ENCODE peak calls at places on chromosomes 13 and 19, in six cellular contexts. T is fibroblast of lung, G is HFF-Myc, P is RPMI7951, I is neural crest cell, S is NCI-H2081. O is an unnamed sample.

GRCh38 chr19:48970139-48970766 is 5.1 kb downstream of the FTL start:
- DNase-seq in I (no peak), P (no peak), T (no peak), S (no peak), G (no peak), O (no peak)

GRCh38 chr19:27794444-27795042 is 1418.4 kb downstream of the UQCRFS1 start:
- DNase-seq in S (no peak), G (no peak), P (peak), T (peak), I (no peak), O (no peak)

GRCh38 chr13:113843864-113844556 is 19.9 kb downstream of the GAS6 start:
- DNase-seq in I (no peak), G (no peak), S (no peak), T (no peak), P (no peak), O (no peak)

GRCh38 chr19:18145391-18145999 is 7.5 kb upstream of the PIK3R2 start:
- DNase-seq in T (no peak), P (no peak), I (no peak), S (no peak), G (no peak), O (no peak)

GRCh38 chr13:40963927-40964326 is 55.2 kb downstream of the ELF1 start:
- DNase-seq in I (no peak), P (peak), T (peak), S (no peak), G (no peak), O (no peak)

GRCh38 chr13:46490129-46490528 is 62.8 kb upstream of the LRCH1 start:
- DNase-seq in T (no peak), I (no peak), G (no peak), S (no peak), P (no peak), O (no peak)

GRCh38 chr13:103810026-103810425 is 743.8 kb upstream of the SLC10A2 start:
- DNase-seq in T (no peak), G (no peak), I (no peak), P (no peak), S (no peak), O (no peak)

GRCh38 chr13:41751277-41751676 is 209.6 kb downstream of the VWA8 start:
- DNase-seq in P (no peak), T (peak), G (no peak), S (no peak), I (no peak), O (no peak)

GRCh38 chr19:435056-435706 is 25.7 kb downstream of the SHC2 start:
- DNase-seq in S (no peak), T (no peak), P (no peak), I (no peak), G (no peak), O (no peak)

GRCh38 chr19:38386300-38386967 is 1.4 kb downstream of the GGN start:
- DNase-seq in S (no peak), I (no peak), P (no peak), T (no peak), G (no peak), O (no peak)

GRCh38 chr13:97030705-97031452 is 36.6 kb upstream of the OXGR1 start:
- DNase-seq in T (peak), S (peak), I (no peak), P (peak), G (no peak), O (no peak)

O was measured in activated naive CD8-positive, alpha-beta T cell treated with anti-CD3 and anti-CD28 coated beads, Interleukin-2, amount 50 U/mL, for 16 hours.